ENCODE peak calls at places on chromosomes 13 and 19, in four cellular contexts. One of them, this sample, is unnamed.

GRCh38 chr19:18263324-18264215 is 10.7 kb downstream of the IQCN start:
- DNase-seq in AG09319: no peak
- DNase-seq in stimulated activated CD4-positive, alpha-beta T cell treated with anti-CD3 and anti-CD28 coated beads, Interleukin-4, amount 100 ng/mL, for 1 hour: no peak
- DNase-seq in ureter: no peak
- DNase-seq in this sample: no peak

GRCh38 chr13:98581971-98582702 is 5.2 kb upstream of the STK24 start:
- DNase-seq in AG09319: no peak
- DNase-seq in stimulated activated CD4-positive, alpha-beta T cell treated with anti-CD3 and anti-CD28 coated beads, Interleukin-4, amount 100 ng/mL, for 1 hour: no peak
- DNase-seq in ureter: peak; percentile 19
- DNase-seq in this sample: no peak

GRCh38 chr13:112930192-112930591 is 38.8 kb upstream of the MCF2L start:
- DNase-seq in AG09319: no peak
- DNase-seq in stimulated activated CD4-positive, alpha-beta T cell treated with anti-CD3 and anti-CD28 coated beads, Interleukin-4, amount 100 ng/mL, for 1 hour: no peak
- DNase-seq in ureter: no peak
- DNase-seq in this sample: no peak

GRCh38 chr13:106475852-106476251 is 59.6 kb downstream of the EFNB2 start:
- DNase-seq in AG09319: no peak
- DNase-seq in stimulated activated CD4-positive, alpha-beta T cell treated with anti-CD3 and anti-CD28 coated beads, Interleukin-4, amount 100 ng/mL, for 1 hour: no peak
- DNase-seq in ureter: no peak
- DNase-seq in this sample: no peak

GRCh38 chr19:17496337-17496997 is 15.0 kb upstream of the PGLS start:
- DNase-seq in AG09319: no peak
- DNase-seq in stimulated activated CD4-positive, alpha-beta T cell treated with anti-CD3 and anti-CD28 coated beads, Interleukin-4, amount 100 ng/mL, for 1 hour: peak; percentile 82
- DNase-seq in ureter: no peak
- DNase-seq in this sample: no peak

GRCh38 chr19:8113017-8113416 is 36.4 kb downstream of the FBN3 start:
- DNase-seq in AG09319: no peak
- DNase-seq in stimulated activated CD4-positive, alpha-beta T cell treated with anti-CD3 and anti-CD28 coated beads, Interleukin-4, amount 100 ng/mL, for 1 hour: no peak
- DNase-seq in ureter: no peak
- DNase-seq in this sample: no peak

GRCh38 chr19:57241181-57241580 is 749 bp downstream of the ZNF805 start:
- DNase-seq in AG09319: peak; percentile 3
- DNase-seq in stimulated activated CD4-positive, alpha-beta T cell treated with anti-CD3 and anti-CD28 coated beads, Interleukin-4, amount 100 ng/mL, for 1 hour: no peak
- DNase-seq in ureter: no peak
- DNase-seq in this sample: no peak

GRCh38 chr13:32432856-32433255 is 4.9 kb upstream of the N4BP2L1 start:
- DNase-seq in AG09319: no peak
- DNase-seq in stimulated activated CD4-positive, alpha-beta T cell treated with anti-CD3 and anti-CD28 coated beads, Interleukin-4, amount 100 ng/mL, for 1 hour: no peak
- DNase-seq in ureter: no peak
- DNase-seq in this sample: no peak

GRCh38 chr13:19561585-19561984 is 253 bp upstream of the TPTE2 start:
- DNase-seq in AG09319: no peak
- DNase-seq in stimulated activated CD4-positive, alpha-beta T cell treated with anti-CD3 and anti-CD28 coated beads, Interleukin-4, amount 100 ng/mL, for 1 hour: no peak
- DNase-seq in ureter: no peak
- DNase-seq in this sample: no peak

GRCh38 chr13:23790591-23791170 is 98.5 kb downstream of the MIPEP start:
- DNase-seq in AG09319: peak; percentile 58
- DNase-seq in stimulated activated CD4-positive, alpha-beta T cell treated with anti-CD3 and anti-CD28 coated beads, Interleukin-4, amount 100 ng/mL, for 1 hour: no peak
- DNase-seq in ureter: no peak
- DNase-seq in this sample: no peak

GRCh38 chr13:68176486-68176885 is 946.4 kb upstream of the PCDH9 start:
- DNase-seq in AG09319: no peak
- DNase-seq in stimulated activated CD4-positive, alpha-beta T cell treated with anti-CD3 and anti-CD28 coated beads, Interleukin-4, amount 100 ng/mL, for 1 hour: no peak
- DNase-seq in ureter: no peak
- DNase-seq in this sample: no peak

GRCh38 chr19:17184381-17184841 is 30.7 kb upstream of the USE1 start:
- DNase-seq in AG09319: no peak
- DNase-seq in stimulated activated CD4-positive, alpha-beta T cell treated with anti-CD3 and anti-CD28 coated beads, Interleukin-4, amount 100 ng/mL, for 1 hour: peak; percentile 35
- DNase-seq in ureter: no peak
- DNase-seq in this sample: no peak

GRCh38 chr19:37333457-37333856 is 37.4 kb upstream of the ZNF527 start:
- DNase-seq in AG09319: no peak
- DNase-seq in stimulated activated CD4-positive, alpha-beta T cell treated with anti-CD3 and anti-CD28 coated beads, Interleukin-4, amount 100 ng/mL, for 1 hour: no peak
- DNase-seq in ureter: no peak
- DNase-seq in this sample: no peak

GRCh38 chr13:21016487-21016886 is 44.9 kb downstream of the LATS2 start:
- DNase-seq in AG09319: no peak
- DNase-seq in stimulated activated CD4-positive, alpha-beta T cell treated with anti-CD3 and anti-CD28 coated beads, Interleukin-4, amount 100 ng/mL, for 1 hour: no peak
- DNase-seq in ureter: no peak
- DNase-seq in this sample: no peak

GRCh38 chr13:42333613-42334328 is 61.8 kb downstream of the AKAP11 start:
- DNase-seq in AG09319: no peak
- DNase-seq in stimulated activated CD4-positive, alpha-beta T cell treated with anti-CD3 and anti-CD28 coated beads, Interleukin-4, amount 100 ng/mL, for 1 hour: no peak
- DNase-seq in ureter: no peak
- DNase-seq in this sample: no peak

GRCh38 chr19:51012661-51013190 is 6.8 kb downstream of the KLK10 start:
- DNase-seq in AG09319: no peak
- DNase-seq in stimulated activated CD4-positive, alpha-beta T cell treated with anti-CD3 and anti-CD28 coated beads, Interleukin-4, amount 100 ng/mL, for 1 hour: no peak
- DNase-seq in ureter: no peak
- DNase-seq in this sample: no peak

GRCh38 chr13:99979453-99980200 is 2.0 kb upstream of the ZIC2 start:
- DNase-seq in AG09319: no peak
- DNase-seq in stimulated activated CD4-positive, alpha-beta T cell treated with anti-CD3 and anti-CD28 coated beads, Interleukin-4, amount 100 ng/mL, for 1 hour: no peak
- DNase-seq in ureter: no peak
- DNase-seq in this sample: no peak

GRCh38 chr13:95267662-95268369 is 33.4 kb downstream of the ABCC4 start:
- DNase-seq in AG09319: no peak
- DNase-seq in stimulated activated CD4-positive, alpha-beta T cell treated with anti-CD3 and anti-CD28 coated beads, Interleukin-4, amount 100 ng/mL, for 1 hour: no peak
- DNase-seq in ureter: no peak
- DNase-seq in this sample: no peak

GRCh38 chr13:28531956-28532225 is 37.0 kb upstream of the FLT1 start:
- DNase-seq in AG09319: no peak
- DNase-seq in stimulated activated CD4-positive, alpha-beta T cell treated with anti-CD3 and anti-CD28 coated beads, Interleukin-4, amount 100 ng/mL, for 1 hour: no peak
- DNase-seq in ureter: no peak
- DNase-seq in this sample: no peak

GRCh38 chr13:44259045-44260042 is 114.3 kb upstream of the SERP2 start:
- DNase-seq in AG09319: no peak
- DNase-seq in stimulated activated CD4-positive, alpha-beta T cell treated with anti-CD3 and anti-CD28 coated beads, Interleukin-4, amount 100 ng/mL, for 1 hour: peak; percentile 79
- DNase-seq in ureter: no peak
- DNase-seq in this sample: peak; percentile 56

GRCh38 chr19:13284929-13285928 is 135.0 kb downstream of the IER2 start:
- DNase-seq in AG09319: no peak
- DNase-seq in stimulated activated CD4-positive, alpha-beta T cell treated with anti-CD3 and anti-CD28 coated beads, Interleukin-4, amount 100 ng/mL, for 1 hour: no peak
- DNase-seq in ureter: no peak
- DNase-seq in this sample: no peak

GRCh38 chr19:28426902-28427232 is 786.1 kb downstream of the UQCRFS1 start:
- DNase-seq in AG09319: no peak
- DNase-seq in stimulated activated CD4-positive, alpha-beta T cell treated with anti-CD3 and anti-CD28 coated beads, Interleukin-4, amount 100 ng/mL, for 1 hour: no peak
- DNase-seq in ureter: no peak
- DNase-seq in this sample: no peak